ENCODE peak calls at places on chromosomes 2 and 18, in five cellular contexts. Q, D, X, U and H are unnamed samples.

GRCh38 chr2:233486778-233487552 is 79.6 kb downstream of the USP40 start:
- DNase-seq in Q (no peak), X (no peak), D (no peak), U (no peak), H (no peak)

GRCh38 chr2:201118957-201119848 is 3.2 kb downstream of the CFLAR start:
- DNase-seq in X (no peak), D (no peak), U (no peak), Q (no peak), H (no peak)

GRCh38 chr2:182144780-182145170 is 159.1 kb downstream of the PPP1R1C start:
- DNase-seq in Q (no peak), X (no peak), U (peak; percentile 36), D (no peak), H (no peak)

GRCh38 chr2:7452110-7452851 is 535.1 kb downstream of the RNF144A start:
- DNase-seq in U (no peak), D (no peak), X (no peak), Q (no peak), H (no peak)

GRCh38 chr2:27255187-27255586 is 7.7 kb downstream of the SLC30A3 start:
- DNase-seq in U (no peak), X (no peak), Q (no peak), D (no peak), H (no peak)

GRCh38 chr2:136291871-136292270 is 173.9 kb upstream of the CXCR4 start:
- DNase-seq in Q (no peak), D (no peak), X (no peak), U (no peak), H (no peak)

GRCh38 chr2:219676586-219676985 is 49.2 kb downstream of the SLC4A3 start:
- DNase-seq in D (no peak), Q (no peak), U (no peak), X (no peak), H (no peak)

GRCh38 chr18:50696436-50696835 is 123.4 kb downstream of the MRO start:
- DNase-seq in U (no peak), Q (no peak), D (no peak), X (no peak), H (no peak)

GRCh38 chr18:66513996-66514395 is 89.9 kb downstream of the CDH19 start:
- DNase-seq in U (no peak), D (no peak), Q (no peak), X (no peak), H (no peak)

GRCh38 chr2:67840460-67841068 is 222.2 kb downstream of the C1D start:
- DNase-seq in X (peak; percentile 70), U (peak; percentile 63), Q (peak; percentile 79), D (peak; percentile 39), H (peak; percentile 74)

GRCh38 chr2:8026381-8026780 is 655.5 kb upstream of the ID2 start:
- DNase-seq in D (no peak), U (no peak), X (no peak), Q (no peak), H (no peak)

GRCh38 chr2:171086352-171087290 is 74.1 kb downstream of the TLK1 start:
- DNase-seq in Q (no peak), X (no peak), D (peak; percentile 25), U (no peak), H (no peak)

GRCh38 chr2:180622122-180622918 is 358.1 kb upstream of the UBE2E3 start:
- DNase-seq in U (no peak), X (no peak), Q (no peak), D (no peak), H (no peak)

DNA sequence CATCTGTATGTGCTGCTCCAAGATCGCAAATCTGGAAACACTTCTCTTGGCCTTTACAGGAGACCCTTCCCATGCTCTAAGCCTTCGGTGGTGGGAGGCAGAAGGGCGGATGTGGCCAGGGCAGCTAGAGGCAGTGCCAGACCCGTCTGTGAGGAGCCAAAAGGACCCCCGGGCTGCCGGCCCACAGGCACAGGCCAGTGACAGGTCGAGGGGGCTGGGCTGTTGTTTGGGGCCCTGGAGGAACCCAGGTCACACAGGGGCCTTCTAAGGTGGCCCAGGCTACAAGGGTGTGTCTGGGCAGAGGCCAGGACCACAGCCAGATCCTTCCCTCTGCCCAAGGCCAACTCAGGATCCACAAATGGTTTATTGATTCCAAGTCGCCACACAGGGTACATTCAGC is 49.4 kb downstream of the SLC66A2 start:
- DNase-seq in X (no peak), Q (no peak), D (no peak), U (peak; percentile 17), H (no peak)
- TF ChIP-seq CTCF in X (no peak), Q (no peak), D (no peak), U (no peak), H (no peak)

GRCh38 chr2:102632380-102633175 is 13.2 kb downstream of the SLC9A2 start:
- DNase-seq in X (no peak), Q (no peak), D (no peak), U (no peak), H (no peak)
- TF ChIP-seq CTCF in X (no peak), Q (no peak), D (no peak), U (no peak), H (no peak)

GRCh38 chr2:216694826-216695217 is 527 bp downstream of the IGFBP5 start:
- DNase-seq in D (no peak), X (no peak), Q (no peak), U (no peak), H (no peak)

GRCh38 chr2:216696321-216696720 is 972 bp upstream of the IGFBP5 start:
- DNase-seq in Q (no peak), U (no peak), X (no peak), D (no peak), H (no peak)

GRCh38 chr2:216694201-216694825 is 1.0 kb downstream of the IGFBP5 start:
- DNase-seq in Q (no peak), U (peak; percentile 53), D (peak; percentile 59), X (no peak), H (peak; percentile 80)

GRCh38 chr2:216696751-216697560 is 1.6 kb upstream of the IGFBP5 start:
- DNase-seq in D (no peak), Q (no peak), U (no peak), X (no peak), H (no peak)

GRCh38 chr2:216695401-216695821 is at the start of gene IGFBP5:
- DNase-seq in X (peak; percentile 76), U (peak; percentile 92), D (peak; percentile 51), Q (peak; percentile 93), H (peak; percentile 85)
- TF ChIP-seq CTCF in X (no peak), U (peak; percentile 11), D (peak; percentile 14), Q (no peak), H (peak; percentile 41)

GRCh38 chr18:77061946-77062517 is 70.6 kb downstream of the MBP start:
- DNase-seq in U (no peak), D (no peak), Q (no peak), X (no peak), H (no peak)

GRCh38 chr18:77061291-77061945 is 71.2 kb downstream of the MBP start:
- DNase-seq in X (no peak), U (no peak), D (no peak), Q (no peak), H (no peak)

GRCh38 chr18:77057043-77057442 is 75.5 kb downstream of the MBP start:
- DNase-seq in U (no peak), D (no peak), Q (no peak), X (no peak), H (no peak)

GRCh38 chr18:77058186-77058847 is 74.3 kb downstream of the MBP start:
- DNase-seq in X (no peak), Q (no peak), U (peak; percentile 77), D (no peak), H (no peak)

GRCh38 chr18:77059294-77059916 is 73.2 kb downstream of the MBP start:
- DNase-seq in U (no peak), Q (no peak), X (no peak), D (peak; percentile 50), H (no peak)
- TF ChIP-seq CTCF in U (peak; percentile 57), Q (peak; percentile 47), X (no peak), D (peak; percentile 78), H (peak; percentile 83)

GRCh38 chr2:208255557-208256106 is 761 bp upstream of the IDH1 start:
- DNase-seq in D (no peak), U (no peak), X (no peak), Q (no peak), H (no peak)
- TF ChIP-seq CTCF in D (peak; percentile 32), U (peak; percentile 8), X (no peak), Q (no peak), H (no peak)

GRCh38 chr18:32067375-32068167 is 24.1 kb upstream of the RNF138 start:
- DNase-seq in D (no peak), U (no peak), Q (no peak), X (no peak), H (no peak)

GRCh38 chr18:32074206-32074605 is 17.5 kb upstream of the RNF138 start:
- DNase-seq in U (no peak), Q (no peak), X (no peak), D (no peak), H (no peak)

GRCh38 chr18:32072321-32072720 is 19.4 kb upstream of the RNF138 start:
- DNase-seq in D (no peak), Q (no peak), X (no peak), U (no peak), H (no peak)
- TF ChIP-seq CTCF in D (peak; percentile 63), Q (no peak), X (peak; percentile 11), U (peak; percentile 41), H (peak; percentile 70)